ENCODE peak calls at places on chromosomes 11 and 22, in ten cellular contexts. A, D, G, N, L, Y, K, U, S and X are unnamed samples.
A peak's percentile ranks its signal among the peaks of the same experiment; 100 is the strongest.

GRCh38 chr11:69915501-69916250 is 96.5 kb upstream of the FGF3 start:
- DNase-seq in A (peak; percentile 89), D (peak; percentile 87), G (no peak), N (peak; percentile 85), L (peak; percentile 69), Y (peak; percentile 48), K (peak; percentile 82), U (peak; percentile 80), S (no peak), X (peak; percentile 89)

GRCh38 chr22:46970411-46971123 is 208.1 kb downstream of the TBC1D22A start:
- DNase-seq in A (no peak), D (no peak), G (no peak), N (no peak), L (no peak), Y (no peak), K (no peak), U (no peak), S (no peak), X (no peak)

GRCh38 chr11:11211888-11212287 is 141.2 kb downstream of the CSNK2A3 start:
- DNase-seq in A (no peak), D (no peak), G (no peak), N (no peak), L (no peak), Y (no peak), K (no peak), U (no peak), S (no peak), X (no peak)

GRCh38 chr22:29801796-29802195 is 34.6 kb downstream of the UQCR10 start:
- DNase-seq in A (no peak), D (no peak), G (no peak), N (no peak), L (no peak), Y (no peak), K (no peak), U (no peak), S (no peak), X (no peak)

GRCh38 chr22:18066181-18066859 is 11.5 kb upstream of the PEX26 start:
- DNase-seq in A (no peak), D (peak; percentile 9), G (no peak), N (no peak), L (no peak), Y (peak; percentile 91), K (no peak), U (no peak), S (no peak), X (no peak)

GRCh38 chr22:42080287-42080686 is 787 bp downstream of the SMDT1 start:
- DNase-seq in A (peak; percentile 10), D (peak; percentile 75), G (no peak), N (peak; percentile 55), L (peak; percentile 49), Y (no peak), K (peak; percentile 25), U (no peak), S (no peak), X (no peak)

GRCh38 chr22:16824718-16825687 is at the start of gene XKR3:
- DNase-seq in A (no peak), D (no peak), G (no peak), N (no peak), L (no peak), Y (peak; percentile 51), K (peak; percentile 55), U (no peak), S (no peak), X (no peak)

GRCh38 chr11:65298655-65299179 is 15.9 kb upstream of the CDC42EP2 start:
- DNase-seq in A (peak; percentile 22), D (peak; percentile 58), G (no peak), N (no peak), L (peak; percentile 86), Y (no peak), K (no peak), U (no peak), S (no peak), X (no peak)

DNA sequence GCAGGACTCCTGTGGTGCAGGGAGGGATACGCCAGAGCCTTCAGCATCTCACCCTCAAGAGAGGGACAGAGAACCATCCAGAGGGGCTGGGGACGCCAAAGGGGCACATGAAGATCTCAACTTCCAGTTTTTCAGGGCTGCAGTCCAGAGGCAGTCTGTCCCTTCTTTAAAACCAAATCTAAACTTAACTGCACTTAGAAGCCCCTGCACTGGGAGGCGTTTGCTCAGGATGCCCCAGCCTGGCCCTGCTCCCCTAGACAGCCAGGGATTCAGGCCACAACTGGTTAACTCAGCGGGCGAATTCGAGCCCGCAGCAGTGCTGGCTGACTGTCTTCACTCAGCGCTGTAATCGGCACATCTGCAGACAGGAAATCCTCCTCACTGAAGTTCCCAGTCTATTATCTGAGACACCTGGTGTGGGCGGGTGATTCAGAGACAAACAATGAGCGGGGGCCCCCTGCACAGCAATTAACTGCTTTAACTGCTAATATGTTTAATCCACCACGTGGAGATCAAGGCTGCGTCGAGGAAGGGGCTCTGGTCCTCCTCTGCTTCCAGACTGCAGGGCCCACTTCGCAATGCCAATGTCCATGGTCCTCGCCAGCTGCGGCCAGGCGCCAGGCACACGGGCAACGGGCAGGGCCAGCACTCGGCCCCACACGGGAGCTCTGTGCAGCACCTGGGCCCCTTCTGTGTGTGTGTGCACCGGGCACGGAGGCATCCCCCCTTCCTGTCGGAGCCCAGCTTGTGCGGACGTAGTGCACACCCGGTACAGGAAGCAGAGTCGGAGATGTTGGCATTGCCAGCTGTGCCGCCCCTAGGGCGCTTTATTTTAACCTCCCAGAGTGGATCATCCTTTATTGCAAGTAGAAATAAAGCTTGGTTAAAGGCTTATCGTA is 36.9 kb upstream of the GNB1L start:
- DNase-seq in A (no peak), D (no peak), G (peak; percentile 72), N (no peak), L (peak; percentile 43), Y (peak; percentile 98), K (peak; percentile 97), U (peak; percentile 71), S (peak; percentile 59), X (peak; percentile 75)
- H3K4me3 ChIP-seq in A (no peak overlapping the region), D (no peak overlapping the region), G (peak overlapping the region; percentile 71), N (no peak overlapping the region), L (no peak overlapping the region), Y (peak overlapping the region; percentile 59), K (no peak overlapping the region), U (peak overlapping the region; percentile 42), S (peak overlapping the region; percentile 25), X (no peak overlapping the region)

DNA sequence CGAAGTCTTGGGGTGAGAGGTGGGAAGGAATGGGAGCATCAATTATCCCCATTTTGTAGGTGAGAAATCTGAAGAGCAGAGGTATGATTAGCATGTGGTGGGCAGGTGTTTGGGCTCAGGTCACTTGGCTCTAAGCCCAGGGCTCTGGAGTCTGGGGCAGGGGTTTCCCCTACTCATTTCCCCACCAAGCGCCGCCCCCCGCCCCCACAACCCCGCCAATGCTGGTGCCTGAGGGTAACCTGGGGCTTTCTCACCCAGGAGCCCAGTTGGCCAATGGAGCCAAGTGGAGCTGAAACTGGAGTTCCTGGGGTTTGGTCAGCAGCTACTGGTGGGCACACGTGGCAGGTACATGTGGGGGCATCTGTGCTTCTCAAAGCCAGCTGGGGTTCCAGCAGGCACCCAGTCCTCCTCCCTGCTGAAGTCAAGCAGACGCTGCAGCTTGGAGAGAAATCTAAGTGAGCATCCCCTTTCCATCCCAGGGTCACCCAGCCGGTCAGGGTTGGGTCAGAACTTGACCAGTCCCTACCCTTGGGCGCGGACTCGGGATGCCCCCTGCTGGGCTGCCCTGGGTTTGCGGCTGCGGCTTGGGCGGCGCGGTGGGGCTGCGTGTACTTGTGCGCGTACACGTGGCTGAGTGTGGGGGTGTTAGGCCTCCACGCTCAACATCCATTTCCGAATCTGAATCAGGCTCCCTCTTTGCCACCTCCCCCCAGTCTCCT is 1.6 kb upstream of the CHRM1 start:
- DNase-seq in A (no peak), D (no peak), G (no peak), N (no peak), L (no peak), Y (peak; percentile 15), K (peak; percentile 40), U (no peak), S (no peak), X (no peak)
- H3K27ac ChIP-seq in A (no peak overlapping the region), D (no peak overlapping the region), G (no peak overlapping the region), N (no peak overlapping the region), L (no peak overlapping the region), Y (no peak overlapping the region), K (no peak overlapping the region), U (no peak overlapping the region), S (no peak overlapping the region), X (no peak overlapping the region)

DNA sequence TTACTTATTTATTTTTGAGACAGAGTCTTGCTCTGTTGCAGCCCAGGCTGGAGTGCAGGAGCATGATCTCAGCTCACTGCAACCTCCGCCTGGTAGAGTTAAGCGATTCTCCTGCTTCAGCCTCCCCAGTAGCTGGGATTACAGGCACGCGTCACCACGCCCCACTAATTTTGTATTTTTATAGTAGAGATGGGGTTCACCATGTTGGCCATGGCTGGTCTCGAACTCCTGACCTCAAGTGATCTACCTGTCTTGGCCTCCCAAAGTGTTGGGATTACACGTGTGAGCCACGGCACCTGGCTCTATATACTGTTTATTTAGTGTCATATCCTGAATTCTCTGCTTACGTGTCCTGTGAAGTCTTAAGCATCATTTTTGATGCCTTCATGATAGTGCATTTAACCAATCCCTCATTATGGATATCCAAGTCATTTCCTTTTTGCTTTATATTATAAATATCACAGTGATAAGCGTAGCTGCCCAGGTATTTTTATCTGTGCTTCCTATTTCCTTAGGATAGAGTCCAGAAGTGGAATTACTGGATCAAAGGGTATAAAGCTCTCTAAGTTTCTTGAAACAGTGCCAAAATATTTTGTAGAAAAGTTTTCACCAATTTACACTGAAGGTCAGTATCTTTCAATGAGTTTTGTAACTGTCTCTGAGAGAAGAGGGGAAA is 871 bp upstream of the SIDT2 start:
- DNase-seq in A (no peak), D (peak; percentile 16), G (no peak), N (peak; percentile 25), L (no peak), Y (no peak), K (no peak), U (no peak), S (no peak), X (no peak)
- H3K4me3 ChIP-seq in A (peak overlapping the region; percentile 81), D (peak overlapping the region; percentile 82), G (peak overlapping the region; percentile 70), N (peak overlapping the region; percentile 83), L (no peak overlapping the region), Y (peak overlapping the region; percentile 88), K (no peak overlapping the region), U (no peak overlapping the region), S (peak overlapping the region; percentile 76), X (no peak overlapping the region)

GRCh38 chr11:131600591-131600990 is 230.2 kb downstream of the NTM start:
- DNase-seq in A (no peak), D (no peak), G (no peak), N (no peak), L (peak; percentile 19), Y (no peak), K (no peak), U (no peak), S (no peak), X (peak; percentile 2)

GRCh38 chr11:131598305-131598704 is 227.9 kb downstream of the NTM start:
- DNase-seq in A (no peak), D (no peak), G (no peak), N (no peak), L (no peak), Y (no peak), K (no peak), U (no peak), S (no peak), X (no peak)

GRCh38 chr11:131601586-131601985 is 231.2 kb downstream of the NTM start:
- DNase-seq in A (no peak), D (no peak), G (no peak), N (no peak), L (peak; percentile 72), Y (no peak), K (no peak), U (no peak), S (no peak), X (no peak)

GRCh38 chr11:131595812-131596211 is 225.4 kb downstream of the NTM start:
- DNase-seq in A (no peak), D (no peak), G (no peak), N (no peak), L (no peak), Y (no peak), K (no peak), U (no peak), S (no peak), X (no peak)

GRCh38 chr11:131597875-131598274 is 227.5 kb downstream of the NTM start:
- DNase-seq in A (no peak), D (no peak), G (no peak), N (no peak), L (no peak), Y (no peak), K (no peak), U (no peak), S (no peak), X (no peak)
- H3K27ac ChIP-seq in A (no peak overlapping the region), D (no peak overlapping the region), G (no peak overlapping the region), N (no peak overlapping the region), L (no peak overlapping the region), Y (no peak overlapping the region), K (no peak overlapping the region), U (no peak overlapping the region), S (no peak overlapping the region), X (no peak overlapping the region)